ENCODE peak calls at places on chromosomes 3 and 15, in six cellular contexts. E is HFFc6, H is cardiac muscle cell, D is WERI-Rb-1, Z is kidney epithelial cell, W is progenitor cell of endocrine pancreas. Q is an unnamed sample.

GRCh38 chr3:158748237-158748828 is 16.1 kb upstream of the RARRES1 start:
- DNase-seq in E (no peak), H (no peak), D (no peak), Z (no peak), W (no peak), Q (no peak)

GRCh38 chr15:63287109-63287508 is 9.7 kb downstream of the APH1B start:
- DNase-seq in E (no peak), H (no peak), D (no peak), Z (no peak), W (no peak), Q (no peak)

GRCh38 chr15:65942436-65942835 is 73.1 kb downstream of the RAB11A start:
- DNase-seq in E (no peak), H (no peak), D (no peak), Z (no peak), W (no peak), Q (no peak)

GRCh38 chr3:13707456-13707855 is 158.5 kb downstream of the FBLN2 start:
- DNase-seq in E (no peak), H (no peak), D (no peak), Z (no peak), W (peak; percentile 3), Q (peak; percentile 11)

GRCh38 chr15:70974004-70974832 is 81.6 kb downstream of the LRRC49 start:
- DNase-seq in E (peak; percentile 62), H (peak; percentile 25), D (no peak), Z (no peak), W (no peak), Q (no peak)

GRCh38 chr15:101267320-101268104 is 9.8 kb downstream of the SELENOS start:
- DNase-seq in E (peak; percentile 87), H (no peak), D (no peak), Z (no peak), W (no peak), Q (no peak)

GRCh38 chr3:149277338-149277813 is 55.7 kb upstream of the CP start:
- DNase-seq in E (peak; percentile 43), H (no peak), D (no peak), Z (peak; percentile 57), W (no peak), Q (no peak)

GRCh38 chr3:100695696-100696095 is 13.6 kb upstream of the TFG start:
- DNase-seq in E (no peak), H (no peak), D (no peak), Z (no peak), W (no peak), Q (no peak)

GRCh38 chr3:32959370-32959769 is 7.9 kb downstream of the CCR4 start:
- DNase-seq in E (no peak), H (peak; percentile 78), D (no peak), Z (no peak), W (no peak), Q (no peak)

GRCh38 chr15:51380999-51381806 is 39.7 kb downstream of the GLDN start:
- DNase-seq in E (peak; percentile 75), H (peak; percentile 84), D (peak; percentile 73), Z (no peak), W (no peak), Q (no peak)

GRCh38 chr3:120147072-120147871 is 53.0 kb upstream of the GSK3B start:
- DNase-seq in E (no peak), H (no peak), D (no peak), Z (no peak), W (no peak), Q (no peak)

GRCh38 chr3:13536832-13537231 is 12.1 kb upstream of the FBLN2 start:
- DNase-seq in E (no peak), H (no peak), D (no peak), Z (no peak), W (no peak), Q (no peak)

GRCh38 chr3:101966202-101966722 is 116.9 kb downstream of the NFKBIZ start:
- DNase-seq in E (no peak), H (no peak), D (no peak), Z (no peak), W (no peak), Q (no peak)

GRCh38 chr3:172104471-172105072 is 65.2 kb downstream of the FNDC3B start:
- DNase-seq in E (no peak), H (peak; percentile 86), D (no peak), Z (peak; percentile 70), W (no peak), Q (no peak)

GRCh38 chr3:190597291-190597690 is 83.4 kb downstream of the IL1RAP start:
- DNase-seq in E (no peak), H (peak; percentile 79), D (no peak), Z (no peak), W (no peak), Q (no peak)

GRCh38 chr3:191357909-191358308 is 27.6 kb upstream of the UTS2B start:
- DNase-seq in E (no peak), H (no peak), D (no peak), Z (no peak), W (no peak), Q (no peak)

GRCh38 chr15:43230640-43231115 is 9.9 kb upstream of the EPB42 start:
- DNase-seq in E (peak; percentile 6), H (no peak), D (no peak), Z (no peak), W (no peak), Q (no peak)
- TF ChIP-seq CTCF in E (no peak), H (no peak), D (no peak), Z (no peak), W (no peak), Q (no peak)

GRCh38 chr3:37256447-37256846 is 82.1 kb upstream of the LRRFIP2 start:
- DNase-seq in E (no peak), H (no peak), D (peak; percentile 24), Z (no peak), W (no peak), Q (no peak)
- TF ChIP-seq CTCF in E (peak; percentile 38), H (peak; percentile 13), D (peak; percentile 55), Z (peak; percentile 23), W (no peak), Q (no peak)

GRCh38 chr15:81239190-81239589 is 42.5 kb downstream of the IL16 start:
- DNase-seq in E (no peak), H (no peak), D (no peak), Z (no peak), W (no peak), Q (no peak)

GRCh38 chr15:81242778-81243177 is 46.1 kb downstream of the IL16 start:
- DNase-seq in E (no peak), H (no peak), D (no peak), Z (no peak), W (no peak), Q (no peak)
- TF ChIP-seq CTCF in E (no peak), H (no peak), D (no peak), Z (no peak), W (no peak), Q (no peak)

GRCh38 chr3:56110886-56111285 is 357.4 kb downstream of the ERC2 start:
- DNase-seq in E (no peak), H (peak; percentile 3), D (no peak), Z (no peak), W (no peak), Q (no peak)

GRCh38 chr3:56101576-56101975 is 366.7 kb downstream of the ERC2 start:
- DNase-seq in E (no peak), H (no peak), D (no peak), Z (no peak), W (no peak), Q (no peak)

GRCh38 chr3:56102034-56102433 is 366.2 kb downstream of the ERC2 start:
- DNase-seq in E (no peak), H (no peak), D (no peak), Z (no peak), W (no peak), Q (no peak)

GRCh38 chr3:56111651-56112250 is 356.5 kb downstream of the ERC2 start:
- DNase-seq in E (no peak), H (no peak), D (no peak), Z (no peak), W (no peak), Q (no peak)

DNA sequence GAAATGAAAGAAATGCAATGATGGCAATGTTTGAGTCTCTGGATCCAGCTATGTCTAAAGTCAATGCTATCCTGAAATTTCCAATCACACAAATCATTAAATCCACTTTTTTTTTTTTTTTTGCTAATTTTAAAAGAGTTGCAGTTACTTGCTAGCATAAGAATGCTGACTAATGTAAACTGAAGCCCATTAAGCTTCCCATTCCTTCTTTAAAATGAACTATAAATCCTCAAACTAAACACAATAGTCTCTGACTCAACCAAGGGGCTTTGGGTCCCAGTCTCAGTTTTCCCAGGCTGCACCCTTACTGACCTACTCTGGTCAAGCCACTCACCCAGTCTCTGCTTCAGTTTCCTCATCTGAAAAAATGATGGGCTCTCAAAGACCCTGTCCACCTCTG is 361.1 kb downstream of the ERC2 start:
- DNase-seq in E (no peak), H (no peak), D (no peak), Z (no peak), W (no peak), Q (no peak)
- TF ChIP-seq CTCF in E (no peak), H (no peak), D (no peak), Z (no peak), W (no peak), Q (no peak)

DNA sequence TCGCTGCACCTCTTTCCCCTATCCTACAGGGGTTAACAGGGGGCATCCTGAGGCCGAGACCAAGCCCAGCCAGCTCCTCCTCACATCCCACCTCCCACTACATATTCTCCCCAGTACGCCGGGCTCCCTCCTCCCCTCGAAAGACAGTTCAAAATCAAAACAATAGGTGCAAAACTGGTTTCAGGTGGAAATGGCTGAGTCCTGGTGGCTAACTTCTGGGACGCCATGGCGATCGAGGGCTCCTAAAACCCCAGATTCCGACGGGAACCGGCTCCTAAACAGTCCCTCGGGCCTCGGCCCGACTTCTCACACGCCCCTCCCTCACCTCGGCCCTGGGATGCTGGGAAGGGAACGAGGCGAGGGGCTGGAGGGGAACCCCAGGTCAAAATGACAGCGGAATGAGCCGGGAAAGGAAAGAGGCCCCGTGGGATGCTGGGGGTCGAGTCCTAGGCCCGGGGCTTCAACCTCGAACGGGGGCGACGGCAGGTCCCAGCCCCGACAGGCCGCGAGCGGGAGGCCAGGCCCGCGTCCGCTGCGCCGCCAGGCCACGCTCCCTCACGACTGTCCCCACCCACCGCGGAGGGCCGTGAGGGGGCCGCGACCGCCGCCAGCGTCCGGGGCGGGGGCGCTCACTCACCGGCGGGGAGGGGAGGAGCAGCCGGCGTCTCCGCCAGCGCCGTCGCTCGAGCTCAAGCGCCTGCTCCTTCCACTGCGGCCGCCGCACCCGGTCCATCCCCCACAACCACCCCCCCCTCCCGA is 475 bp downstream of the TMCC1 start:
- DNase-seq in E (no peak), H (peak; percentile 83), D (peak; percentile 73), Z (no peak), W (peak; percentile 60), Q (no peak)
- TF ChIP-seq CTCF in E (no peak), H (no peak), D (no peak), Z (no peak), W (no peak), Q (no peak)

GRCh38 chr15:89494941-89495637 is 1.3 kb downstream of the RHCG start:
- DNase-seq in E (no peak), H (no peak), D (peak; percentile 50), Z (no peak), W (no peak), Q (no peak)
- TF ChIP-seq CTCF in E (peak; percentile 82), H (peak; percentile 55), D (peak; percentile 63), Z (peak; percentile 45), W (peak; percentile 51), Q (peak; percentile 59)